ENCODE peak calls at places on chromosomes 2 and 18, in nine cellular contexts. C is K562, E is cardiac muscle cell, H is endodermal cell, R is endothelial cell of umbilical vein, V is spleen, L is mammary epithelial cell, J is IMR-90, W is lower lobe of right lung. M is an unnamed sample. For H3K36me3, the result is how much of the 10 kb centered on the place peaks cover.

GRCh38 chr2:36650031-36650430 is 46.5 kb upstream of the VIT start:
- DNase-seq in V (no peak), L (peak), W (no peak), J (peak), C (peak), R (peak), E (no peak), H (peak), M (peak)

GRCh38 chr2:118190365-118190916 is 102.2 kb downstream of the INSIG2 start:
- DNase-seq in L (no peak), H (no peak), E (no peak), V (no peak), J (no peak), R (no peak), W (no peak), C (no peak), M (no peak)

GRCh38 chr2:138767101-138767500 is 13.1 kb downstream of the NXPH2 start:
- DNase-seq in C (no peak), J (no peak), L (peak), V (no peak), R (no peak), E (no peak), W (no peak), H (no peak), M (no peak)

GRCh38 chr18:63979409-63979908 is 9.6 kb downstream of the SERPINB8 start:
- DNase-seq in V (no peak), J (peak), W (no peak), R (peak), E (peak), H (peak), C (peak), L (peak), M (peak)

GRCh38 chr2:72000110-72000509 is 147.6 kb downstream of the CYP26B1 start:
- DNase-seq in H (peak), W (no peak), J (no peak), R (no peak), C (peak), E (no peak), L (no peak), V (no peak), M (no peak)

GRCh38 chr2:158969717-158970521 is 1.5 kb downstream of the TANC1 start:
- DNase-seq in E (peak), W (peak), C (no peak), R (peak), L (peak), J (peak), H (peak), V (no peak), M (peak)

GRCh38 chr2:27025861-27026851 is 6.6 kb upstream of the TMEM214 start:
- DNase-seq in J (no peak), V (no peak), W (no peak), H (no peak), E (no peak), C (no peak), R (no peak), L (no peak), M (no peak)

GRCh38 chr18:46386788-46387187 is 270.2 kb downstream of the LOXHD1 start:
- DNase-seq in V (no peak), W (no peak), R (no peak), E (peak), L (no peak), J (no peak), H (no peak), C (no peak), M (no peak)

GRCh38 chr2:64838817-64839216 is 150.4 kb upstream of the SLC1A4 start:
- DNase-seq in J (peak), V (no peak), C (no peak), L (peak), H (no peak), E (no peak), W (peak), R (peak), M (no peak)

GRCh38 chr2:172168917-172169346 is 66.2 kb upstream of the DLX2 start:
- DNase-seq in L (peak), E (no peak), V (no peak), J (peak), H (no peak), R (peak), C (no peak), W (no peak), M (peak)

GRCh38 chr2:96119389-96119751 is 3.0 kb upstream of the ADRA2B start:
- DNase-seq in W (no peak), H (no peak), J (no peak), C (no peak), V (peak), L (no peak), E (no peak), R (no peak), M (no peak)

GRCh38 chr2:207683879-207684627 is 27.4 kb upstream of the CCNYL1 start:
- DNase-seq in L (peak), H (no peak), W (no peak), R (peak), J (peak), E (no peak), V (no peak), C (peak), M (peak)

GRCh38 chr2:108570416-108570815 is 36.1 kb downstream of the LIMS1 start:
- DNase-seq in W (no peak), R (no peak), J (peak), E (no peak), C (peak), V (no peak), H (peak), L (no peak), M (no peak)

GRCh38 chr2:229578052-229578846 is 136.1 kb downstream of the DNER start:
- DNase-seq in E (no peak), C (no peak), R (no peak), H (peak), L (no peak), J (no peak), W (no peak), V (no peak), M (no peak)

GRCh38 chr18:13614318-13614643 is 112.1 kb downstream of the FAM210A start:
- DNase-seq in L (no peak), R (no peak), H (no peak), W (no peak), C (no peak), E (no peak), V (no peak), J (no peak), M (no peak)

GRCh38 chr2:54555318-54555837 is 99.3 kb downstream of the SPTBN1 start:
- DNase-seq in J (no peak), V (no peak), E (no peak), L (peak), W (no peak), C (no peak), H (no peak), R (no peak), M (peak)

GRCh38 chr2:88757025-88757424 is 65.6 kb downstream of the RPIA start:
- DNase-seq in L (no peak), W (no peak), R (no peak), V (no peak), C (no peak), H (no peak), J (no peak), E (no peak), M (peak)

GRCh38 chr2:88751770-88752169 is 60.3 kb downstream of the RPIA start:
- DNase-seq in J (no peak), H (no peak), C (no peak), W (no peak), V (no peak), R (no peak), E (no peak), L (no peak), M (no peak)

GRCh38 chr2:88755836-88756235 is 64.4 kb downstream of the RPIA start:
- DNase-seq in V (no peak), H (no peak), E (no peak), L (no peak), C (no peak), W (no peak), R (no peak), J (no peak), M (no peak)

GRCh38 chr2:88754585-88755305 is 63.3 kb downstream of the RPIA start:
- DNase-seq in J (no peak), R (no peak), C (peak), L (no peak), E (no peak), W (no peak), V (no peak), H (no peak), M (no peak)

GRCh38 chr2:88753833-88754584 is 62.5 kb downstream of the RPIA start:
- DNase-seq in V (no peak), L (peak), H (no peak), E (no peak), C (peak), J (peak), W (no peak), R (peak), M (no peak)
- H3K36me3 ChIP-seq in V (under half), L (under half), H (under half), E (under half), C (under half), J (under half), W (under half), R (under half), M (under half)

GRCh38 chr18:70074091-70074490 is 126.4 kb upstream of the CD226 start:
- DNase-seq in C (no peak), L (no peak), E (no peak), W (no peak), R (no peak), H (no peak), V (no peak), J (peak), M (no peak)
- H3K4me3 ChIP-seq in C (no peak), L (no peak), E (no peak), W (no peak), R (no peak), H (no peak), V (no peak), J (no peak), M (no peak)

GRCh38 chr2:74856004-74856578 is 22.2 kb downstream of the HK2 start:
- DNase-seq in R (no peak), L (no peak), W (peak), J (no peak), E (peak), H (no peak), C (no peak), V (no peak), M (peak)
- H3K27ac ChIP-seq in R (no peak), L (no peak), W (peak), J (no peak), E (peak), H (no peak), C (no peak), V (no peak), M (no peak)

DNA sequence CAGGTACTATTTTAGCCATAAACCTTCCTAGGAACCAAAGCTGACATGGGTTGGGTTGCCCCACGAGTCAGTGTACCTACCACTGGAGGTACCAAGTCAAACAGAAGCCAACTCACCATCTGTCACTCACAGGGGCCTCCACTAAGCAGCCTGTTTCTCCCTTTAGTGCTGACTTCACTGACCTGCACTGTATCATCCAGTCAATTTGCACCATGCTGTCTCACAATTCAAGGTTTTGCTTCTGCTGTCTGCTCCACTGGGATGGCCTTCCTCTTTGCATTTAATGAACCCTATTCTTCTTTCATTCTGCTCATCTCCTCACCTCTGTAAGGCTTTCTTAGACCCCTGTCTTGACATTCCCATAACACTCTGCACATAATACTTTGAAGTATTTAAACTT is 47.2 kb downstream of the EIF2AK3 start:
- DNase-seq in R (no peak), C (no peak), V (no peak), L (no peak), H (no peak), W (no peak), J (no peak), E (no peak), M (no peak)
- H3K36me3 ChIP-seq in R (under half), C (half or more), V (half or more), L (under half), H (half or more), W (half or more), J (under half), E (under half), M (under half)

GRCh38 chr2:234980476-234981187 is 28.8 kb downstream of the SH3BP4 start:
- DNase-seq in V (no peak), W (no peak), L (no peak), R (peak), C (no peak), J (no peak), E (no peak), H (no peak), M (peak)

GRCh38 chr2:234977228-234977679 is 25.4 kb downstream of the SH3BP4 start:
- DNase-seq in J (no peak), W (no peak), L (no peak), R (no peak), H (no peak), V (no peak), E (no peak), C (no peak), M (no peak)

GRCh38 chr2:234976479-234977227 is 24.8 kb downstream of the SH3BP4 start:
- DNase-seq in E (no peak), W (no peak), R (no peak), L (no peak), C (no peak), J (no peak), V (no peak), H (no peak), M (no peak)

GRCh38 chr2:234979204-234980167 is 27.7 kb downstream of the SH3BP4 start:
- DNase-seq in J (peak), V (no peak), C (no peak), H (no peak), L (no peak), R (peak), W (no peak), E (no peak), M (no peak)

DNA sequence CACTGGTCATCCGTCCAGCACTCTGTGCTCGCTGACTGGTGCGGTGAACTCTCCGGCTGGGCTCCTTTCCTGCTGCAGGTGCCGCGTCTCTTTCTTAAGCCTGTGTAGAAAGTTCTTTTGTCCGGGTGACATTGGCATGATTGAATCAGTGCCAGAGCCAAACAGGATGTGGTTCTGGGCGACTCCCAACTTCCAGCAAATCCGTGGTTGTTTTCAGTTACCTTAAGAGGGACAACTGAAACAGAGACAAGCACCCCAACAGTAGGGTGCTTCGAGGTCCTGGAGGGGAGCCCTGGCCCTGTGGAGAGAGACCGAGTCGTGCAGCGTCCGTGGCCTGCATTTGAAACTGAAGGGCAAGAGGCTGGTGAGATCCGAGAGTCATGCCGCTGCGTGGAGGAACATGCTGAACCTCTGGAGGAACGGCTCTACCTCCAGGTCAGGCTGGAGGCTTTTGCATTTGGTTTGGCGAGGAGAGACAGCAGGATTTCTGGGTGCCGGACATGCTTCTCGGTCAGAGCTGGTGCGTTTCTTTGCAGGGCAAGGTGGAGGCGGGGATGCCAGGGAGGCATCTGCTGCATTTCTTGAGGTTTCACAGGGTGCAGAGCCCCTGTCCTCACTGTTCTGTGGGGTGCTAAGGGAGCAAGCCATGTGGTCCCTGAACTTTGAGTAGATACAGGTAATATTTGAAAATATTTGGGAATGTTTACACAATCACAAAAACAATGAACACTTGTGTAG is 26.8 kb downstream of the SH3BP4 start:
- DNase-seq in H (no peak), E (no peak), C (no peak), L (peak), J (peak), R (peak), V (no peak), W (no peak), M (peak)
- H3K4me3 ChIP-seq in H (no peak), E (no peak), C (no peak), L (peak), J (no peak), R (peak), V (no peak), W (peak), M (no peak)

DNA sequence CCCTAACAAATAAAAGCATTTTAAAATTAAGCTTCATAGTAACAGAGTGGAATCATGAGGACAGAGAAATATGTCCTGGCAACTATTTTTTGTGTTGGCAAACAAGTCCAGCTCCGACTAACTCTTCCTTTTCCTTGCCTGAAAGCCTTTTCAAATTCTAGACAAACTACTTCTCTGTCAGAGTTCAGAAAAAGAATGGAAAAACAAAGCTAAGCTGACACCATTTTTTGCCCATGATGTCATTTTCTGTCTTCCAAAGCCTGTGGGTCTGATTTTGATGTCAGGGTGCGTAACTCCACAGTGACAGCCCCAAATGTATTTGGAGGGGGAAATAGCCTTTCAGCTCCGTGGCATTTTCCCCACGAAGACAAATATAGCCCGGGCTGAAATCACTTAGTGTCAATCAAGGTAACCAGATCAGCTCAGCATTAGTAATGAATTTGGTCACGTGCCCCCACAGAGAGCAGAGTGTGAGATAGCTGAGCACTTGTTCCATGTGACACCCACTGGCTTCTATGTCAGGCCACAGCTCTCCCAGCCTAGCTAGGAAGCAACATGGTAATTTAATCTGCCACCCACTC is 233.0 kb upstream of the SIX2 start:
- DNase-seq in W (no peak), L (no peak), R (peak), C (no peak), V (no peak), J (peak), H (no peak), E (peak), M (no peak)
- H3K27ac ChIP-seq in W (no peak), L (no peak), R (no peak), C (no peak), V (no peak), J (no peak), H (no peak), E (peak), M (no peak)

DNA sequence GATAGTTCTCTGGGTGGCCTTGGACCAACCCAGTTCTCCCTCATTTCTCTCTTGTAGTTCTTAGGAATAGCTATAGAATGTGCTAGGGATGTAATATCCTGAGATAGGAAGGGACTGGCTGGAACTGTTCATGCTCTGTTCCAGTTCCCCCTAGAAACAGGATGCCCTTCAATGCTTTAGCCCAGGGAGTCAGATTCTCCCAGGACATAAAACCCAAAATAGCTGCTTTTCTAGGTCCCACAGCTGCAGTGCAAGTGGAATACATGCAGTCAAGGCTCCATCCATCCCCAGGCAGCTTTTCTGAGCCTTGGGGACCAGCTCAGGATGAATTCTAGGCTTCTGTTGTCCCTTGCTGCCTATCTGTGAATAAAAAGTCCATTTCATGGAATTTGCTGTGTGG is 257.3 kb upstream of the CTAGE1 start:
- DNase-seq in H (no peak), V (no peak), W (no peak), J (no peak), R (no peak), L (no peak), E (no peak), C (no peak), M (no peak)
- H3K36me3 ChIP-seq in H (under half), V (under half), W (under half), J (under half), R (under half), L (under half), E (under half), C (under half), M (under half)

DNA sequence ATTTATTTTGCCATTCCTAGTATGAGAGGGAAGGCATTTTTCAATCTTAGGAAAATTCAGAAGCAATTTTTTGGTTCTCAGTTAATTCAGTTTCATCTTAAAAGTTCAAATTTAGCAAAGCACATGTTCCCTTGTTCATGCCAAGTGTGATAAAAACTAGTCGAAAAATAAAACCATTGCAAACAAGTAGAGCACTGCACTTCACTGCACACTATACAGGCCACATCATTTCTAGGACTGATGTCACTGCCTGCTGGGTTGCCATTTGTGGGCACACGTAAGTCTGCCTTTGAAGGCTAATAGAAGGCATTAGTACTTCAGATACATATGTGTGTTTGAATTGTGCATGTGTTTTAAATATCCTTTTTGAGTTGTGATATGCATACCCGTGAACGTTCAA is 14.3 kb downstream of the TBR1 start:
- DNase-seq in L (no peak), E (no peak), V (no peak), H (no peak), R (no peak), W (no peak), J (no peak), C (no peak), M (no peak)
- H3K4me3 ChIP-seq in L (no peak), E (no peak), V (no peak), H (no peak), R (no peak), W (no peak), J (no peak), C (no peak), M (no peak)

GRCh38 chr2:219443016-219443696 is 8.5 kb downstream of the SPEG start:
- DNase-seq in E (no peak), C (no peak), V (no peak), R (no peak), L (peak), J (peak), W (no peak), H (no peak), M (no peak)
- H3K27ac ChIP-seq in E (no peak), C (no peak), V (no peak), R (no peak), L (peak), J (peak), W (no peak), H (no peak), M (no peak)

M was measured in small intestine.